ENCODE peak calls at places on chromosomes 12 and 14, in six cellular contexts. O, W, J, Q, F and G are unnamed samples.

GRCh38 chr14:103393687-103394626 is 8.7 kb downstream of the MARK3 start:
- DNase-seq in O (no peak), F (peak; percentile 58), J (no peak), Q (no peak), W (no peak), G (no peak)

GRCh38 chr14:90276627-90277367 is 20.4 kb downstream of the PSMC1 start:
- DNase-seq in O (no peak), F (peak; percentile 13), J (no peak), Q (no peak), W (no peak), G (no peak)

GRCh38 chr14:68655021-68655811 is 137.7 kb downstream of the ZFP36L1 start:
- DNase-seq in F (no peak), O (no peak), Q (no peak), W (no peak), J (no peak), G (no peak)

GRCh38 chr14:100902792-100903191 is 730 bp downstream of the RTL1 start:
- DNase-seq in J (no peak), F (no peak), Q (no peak), O (no peak), W (no peak), G (peak; percentile 20)

GRCh38 chr12:990308-990648 is 745 bp upstream of the ERC1 start:
- DNase-seq in O (no peak), Q (peak; percentile 64), F (peak; percentile 41), W (no peak), J (peak; percentile 76), G (peak; percentile 61)

GRCh38 chr14:77204457-77204796 is 22.8 kb downstream of the TMEM63C start:
- DNase-seq in Q (no peak), O (no peak), F (peak; percentile 42), J (no peak), W (no peak), G (no peak)

GRCh38 chr14:64773046-64773445 is 68.8 kb downstream of the PLEKHG3 start:
- DNase-seq in W (no peak), F (no peak), J (no peak), O (no peak), Q (no peak), G (no peak)

GRCh38 chr12:18723752-18724151 is 14.1 kb downstream of the PLCZ1 start:
- DNase-seq in Q (no peak), O (no peak), J (no peak), W (no peak), F (peak; percentile 89), G (no peak)

GRCh38 chr14:104547998-104548700 is 31.4 kb upstream of the C14orf180 start:
- DNase-seq in O (no peak), J (no peak), Q (no peak), F (no peak), W (no peak), G (no peak)

GRCh38 chr12:68589194-68589593 is 21.5 kb upstream of the RAP1B start:
- DNase-seq in O (no peak), J (no peak), Q (no peak), W (no peak), F (no peak), G (no peak)
- H3K4me1 ChIP-seq in O (no peaks in the 10 kb centered on the region), J (no peaks in the 10 kb centered on the region), Q (no peaks in the 10 kb centered on the region), W (peaks cover 16% of the 10 kb centered on the region), F (peaks cover 9% of the 10 kb centered on the region), G (no peaks in the 10 kb centered on the region)

GRCh38 chr12:10363665-10363921 is 26.2 kb downstream of the KLRK1 start:
- DNase-seq in W (no peak), J (no peak), O (no peak), F (no peak), Q (no peak), G (no peak)
- H3K27ac ChIP-seq in W (peak overlapping the region; percentile 90), J (peak overlapping the region; percentile 87), O (peak overlapping the region; percentile 86), F (peak overlapping the region; percentile 65), Q (peak overlapping the region; percentile 96), G (peak overlapping the region; percentile 71)

DNA sequence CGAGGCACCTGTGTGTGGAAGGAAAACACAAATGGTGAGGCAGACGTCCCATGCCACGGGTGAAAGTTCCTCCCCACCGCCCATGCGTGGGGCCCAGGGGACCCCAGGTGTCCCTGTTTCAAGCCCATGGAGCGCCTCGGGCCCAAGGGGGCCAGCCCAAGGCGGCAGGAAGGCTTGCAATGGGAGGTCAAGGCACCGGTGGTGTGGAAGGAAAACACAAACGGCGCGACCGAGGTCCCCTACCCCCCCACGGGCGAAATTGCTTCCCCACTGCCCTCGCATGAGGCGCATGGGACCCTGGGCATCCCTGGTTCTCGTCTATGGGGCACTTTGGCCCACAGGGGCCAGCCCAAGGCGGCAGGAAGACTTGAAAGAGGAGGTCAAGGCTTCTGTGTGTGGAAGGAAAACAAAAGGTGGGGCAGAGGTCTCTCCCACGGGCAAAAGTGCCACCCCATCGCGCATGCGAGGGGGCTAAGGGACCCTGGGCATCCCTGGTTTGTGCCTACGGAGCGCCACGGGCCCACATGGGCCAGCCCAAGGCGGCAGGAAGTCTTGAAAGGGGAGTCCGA is 379.4 kb downstream of the ALG10 start:
- DNase-seq in J (peak; percentile 7), F (no peak), Q (peak; percentile 11), O (peak; percentile 2), W (no peak), G (peak; percentile 26)
- H3K9me3 ChIP-seq in J (no peaks in the 10 kb centered on the region), F (no peaks in the 10 kb centered on the region), Q (peaks cover 82% of the 10 kb centered on the region), O (peaks cover 44% of the 10 kb centered on the region), W (peaks cover 100% of the 10 kb centered on the region), G (no peaks in the 10 kb centered on the region)

GRCh38 chr12:124510301-124510970 is 57.0 kb downstream of the NCOR2 start:
- DNase-seq in J (peak; percentile 53), F (peak; percentile 22), Q (no peak), O (no peak), W (no peak), G (no peak)

GRCh38 chr12:124509676-124510300 is 57.6 kb downstream of the NCOR2 start:
- DNase-seq in Q (peak; percentile 79), J (peak; percentile 88), W (no peak), F (no peak), O (no peak), G (no peak)

GRCh38 chr12:124513297-124513867 is 54.0 kb downstream of the NCOR2 start:
- DNase-seq in W (no peak), J (no peak), Q (no peak), F (peak; percentile 44), O (no peak), G (no peak)

GRCh38 chr12:124512667-124513296 is 54.6 kb downstream of the NCOR2 start:
- DNase-seq in W (no peak), Q (peak; percentile 86), F (peak; percentile 98), O (peak; percentile 87), J (peak; percentile 93), G (peak; percentile 93)

GRCh38 chr12:124511259-124511985 is 56.0 kb downstream of the NCOR2 start:
- DNase-seq in O (no peak), J (no peak), W (no peak), F (no peak), Q (no peak), G (no peak)
- H3K4me1 ChIP-seq in O (peaks cover 84% of the 10 kb centered on the region), J (peaks cover 87% of the 10 kb centered on the region), W (peaks cover 100% of the 10 kb centered on the region), F (peaks cover 38% of the 10 kb centered on the region), Q (peaks cover 100% of the 10 kb centered on the region), G (peaks cover 63% of the 10 kb centered on the region)

GRCh38 chr12:49843411-49843810 is 505 bp upstream of the BCDIN3D start:
- DNase-seq in O (no peak), W (no peak), Q (no peak), J (no peak), F (no peak), G (no peak)
- H3K27ac ChIP-seq in O (peak overlapping the region; percentile 74), W (peak overlapping the region; percentile 94), Q (peak overlapping the region; percentile 93), J (peak overlapping the region; percentile 96), F (peak overlapping the region; percentile 76), G (peak overlapping the region; percentile 87)